ENCODE peak calls at places on chromosomes 5 and 9, in nine cellular contexts. S is mesothelial cell of epicardium; B is NCI-H1092; A is uterus; Z is stimulated activated CD4-positive, alpha-beta T cell treated with anti-CD3 and anti-CD28 coated beads, TNF-alpha, amount 100 ng/mL, for 24 hours; Q is SK-N-DZ; G is A549; X is T-cell; M is non-pigmented ciliary epithelial cell. K is an unnamed sample.

GRCh38 chr9:17116400-17116837 is 18.4 kb upstream of the CNTLN start:
- DNase-seq in S (no peak), B (peak), A (no peak), Z (no peak), Q (peak), G (peak), X (no peak), M (no peak), K (peak)

GRCh38 chr9:110995511-110996340 is 42.5 kb downstream of the LPAR1 start:
- DNase-seq in S (no peak), B (no peak), A (no peak), Z (no peak), Q (no peak), G (no peak), X (no peak), M (no peak), K (no peak)

GRCh38 chr5:761854-762685 is 22.5 kb downstream of the ZDHHC11B start:
- DNase-seq in S (no peak), B (peak), A (peak), Z (no peak), Q (peak), G (no peak), X (no peak), M (no peak), K (no peak)

GRCh38 chr5:159286420-159287035 is 23.4 kb downstream of the UBLCP1 start:
- DNase-seq in S (no peak), B (no peak), A (no peak), Z (no peak), Q (peak), G (no peak), X (no peak), M (no peak), K (no peak)

GRCh38 chr5:80141147-80141671 is 106.1 kb downstream of the THBS4 start:
- DNase-seq in S (peak), B (no peak), A (peak), Z (no peak), Q (peak), G (no peak), X (no peak), M (no peak), K (no peak)

GRCh38 chr5:100900796-100901731 is 2.0 kb downstream of the ST8SIA4 start:
- DNase-seq in S (peak), B (peak), A (peak), Z (peak), Q (peak), G (no peak), X (peak), M (no peak), K (no peak)

GRCh38 chr5:132074772-132075718 is 1.5 kb downstream of the CSF2 start:
- DNase-seq in S (no peak), B (no peak), A (no peak), Z (no peak), Q (no peak), G (no peak), X (no peak), M (no peak), K (peak)

GRCh38 chr9:136401173-136401922 is 1.4 kb upstream of the SNAPC4 start:
- DNase-seq in S (no peak), B (no peak), A (no peak), Z (no peak), Q (no peak), G (no peak), X (no peak), M (no peak), K (no peak)

GRCh38 chr5:109688647-109688998 is 1.1 kb upstream of the MAN2A1 start:
- DNase-seq in S (no peak), B (no peak), A (no peak), Z (no peak), Q (peak), G (no peak), X (peak), M (no peak), K (peak)

GRCh38 chr5:132364319-132364718 is 5.2 kb upstream of the SLC22A5 start:
- DNase-seq in S (no peak), B (no peak), A (no peak), Z (no peak), Q (no peak), G (peak), X (no peak), M (no peak), K (no peak)

GRCh38 chr5:69248019-69248418 is 13.3 kb downstream of the CDK7 start:
- DNase-seq in S (no peak), B (no peak), A (no peak), Z (no peak), Q (no peak), G (no peak), X (no peak), M (no peak), K (no peak)

GRCh38 chr9:134425815-134426214 is 99.6 kb downstream of the RXRA start:
- DNase-seq in S (no peak), B (no peak), A (no peak), Z (no peak), Q (no peak), G (no peak), X (no peak), M (no peak), K (no peak)

GRCh38 chr9:125262217-125262991 is 778 bp downstream of the GAPVD1 start:
- DNase-seq in S (no peak), B (peak), A (no peak), Z (no peak), Q (no peak), G (no peak), X (no peak), M (no peak), K (no peak)

GRCh38 chr5:176855598-176855997 is 43.5 kb downstream of the HK3 start:
- DNase-seq in S (no peak), B (no peak), A (no peak), Z (no peak), Q (no peak), G (no peak), X (no peak), M (no peak), K (no peak)

GRCh38 chr5:139639619-139640431 is 8.3 kb upstream of the CXXC5 start:
- DNase-seq in S (peak), B (no peak), A (no peak), Z (no peak), Q (no peak), G (no peak), X (no peak), M (no peak), K (no peak)

GRCh38 chr5:168654225-168654624 is 75.1 kb upstream of the PANK3 start:
- DNase-seq in S (peak), B (no peak), A (peak), Z (no peak), Q (peak), G (no peak), X (no peak), M (no peak), K (no peak)

GRCh38 chr9:4371108-4371507 is 71.2 kb upstream of the GLIS3 start:
- DNase-seq in S (no peak), B (no peak), A (no peak), Z (no peak), Q (no peak), G (no peak), X (no peak), M (peak), K (no peak)

GRCh38 chr5:55114061-55114460 is 11.6 kb downstream of the GZMA start:
- DNase-seq in S (no peak), B (no peak), A (no peak), Z (no peak), Q (no peak), G (no peak), X (no peak), M (no peak), K (no peak)

GRCh38 chr9:5321058-5321457 is 16.5 kb upstream of the RLN2 start:
- DNase-seq in S (no peak), B (no peak), A (no peak), Z (no peak), Q (no peak), G (no peak), X (no peak), M (no peak), K (no peak)

GRCh38 chr9:76744336-76744735 is 19.9 kb upstream of the PCA3 start:
- DNase-seq in S (no peak), B (no peak), A (no peak), Z (no peak), Q (no peak), G (no peak), X (no peak), M (no peak), K (no peak)

GRCh38 chr9:93576296-93577044 is at the start of gene PHF2:
- DNase-seq in S (no peak), B (no peak), A (peak), Z (no peak), Q (no peak), G (peak), X (no peak), M (no peak), K (no peak)

GRCh38 chr9:77457916-77458592 is 190.1 kb downstream of the GNA14 start:
- DNase-seq in S (peak), B (peak), A (peak), Z (peak), Q (peak), G (peak), X (peak), M (no peak), K (peak)

GRCh38 chr5:132021654-132022053 is 10.2 kb upstream of the ACSL6 start:
- DNase-seq in S (no peak), B (no peak), A (no peak), Z (no peak), Q (no peak), G (no peak), X (no peak), M (no peak), K (no peak)

GRCh38 chr5:87755378-87755777 is 342.6 kb upstream of the CCNH start:
- DNase-seq in S (no peak), B (no peak), A (no peak), Z (no peak), Q (no peak), G (no peak), X (no peak), M (no peak), K (no peak)

GRCh38 chr5:167232675-167233074 is 1058.8 kb upstream of the WWC1 start:
- DNase-seq in S (no peak), B (no peak), A (no peak), Z (no peak), Q (peak), G (no peak), X (no peak), M (no peak), K (no peak)

GRCh38 chr5:146872191-146872590 is 6.4 kb downstream of the PPP2R2B start:
- DNase-seq in S (no peak), B (no peak), A (no peak), Z (no peak), Q (no peak), G (no peak), X (no peak), M (no peak), K (no peak)

GRCh38 chr5:18968966-18969365 is 1019.0 kb downstream of the CDH18 start:
- DNase-seq in S (no peak), B (no peak), A (no peak), Z (no peak), Q (no peak), G (no peak), X (no peak), M (no peak), K (no peak)

GRCh38 chr9:35736201-35736633 is 3.8 kb downstream of the CREB3 start:
- DNase-seq in S (peak), B (peak), A (no peak), Z (no peak), Q (peak), G (peak), X (peak), M (no peak), K (peak)

GRCh38 chr5:141338538-141339306 is at the start of gene PCDHGA2:
- DNase-seq in S (no peak), B (no peak), A (no peak), Z (no peak), Q (peak), G (peak), X (no peak), M (no peak), K (no peak)

GRCh38 chr9:29214702-29215248 is 1641.5 kb upstream of the C9orf72 start:
- DNase-seq in S (peak), B (no peak), A (peak), Z (no peak), Q (peak), G (peak), X (no peak), M (no peak), K (no peak)

GRCh38 chr9:33620738-33621439 is 96.8 kb downstream of the ANKRD18B start:
- DNase-seq in S (no peak), B (no peak), A (no peak), Z (no peak), Q (no peak), G (no peak), X (no peak), M (peak), K (no peak)

GRCh38 chr9:82604947-82605656 is 457.8 kb downstream of the RASEF start:
- DNase-seq in S (no peak), B (no peak), A (no peak), Z (no peak), Q (no peak), G (no peak), X (no peak), M (no peak), K (no peak)

GRCh38 chr5:96668725-96669124 is 6.5 kb downstream of the CAST start:
- DNase-seq in S (no peak), B (no peak), A (no peak), Z (no peak), Q (no peak), G (no peak), X (no peak), M (no peak), K (no peak)

GRCh38 chr9:115883467-115884329 is 269.9 kb upstream of the PAPPA start:
- DNase-seq in S (no peak), B (no peak), A (peak), Z (no peak), Q (peak), G (peak), X (no peak), M (no peak), K (peak)

GRCh38 chr5:74529101-74529500 is 111.4 kb downstream of the ENC1 start:
- DNase-seq in S (no peak), B (no peak), A (no peak), Z (no peak), Q (no peak), G (no peak), X (no peak), M (no peak), K (no peak)

GRCh38 chr5:55897905-55898304 is 46.7 kb downstream of the IL31RA start:
- DNase-seq in S (peak), B (no peak), A (peak), Z (no peak), Q (no peak), G (no peak), X (no peak), M (peak), K (no peak)

GRCh38 chr5:159582756-159583523 is 252.7 kb upstream of the IL12B start:
- DNase-seq in S (no peak), B (no peak), A (no peak), Z (no peak), Q (no peak), G (peak), X (no peak), M (peak), K (peak)

GRCh38 chr5:89401012-89401411 is 518.0 kb upstream of the MEF2C start:
- DNase-seq in S (no peak), B (no peak), A (no peak), Z (no peak), Q (no peak), G (no peak), X (no peak), M (no peak), K (no peak)

GRCh38 chr5:159451197-159452052 is 121.1 kb upstream of the IL12B start:
- DNase-seq in S (no peak), B (no peak), A (peak), Z (no peak), Q (no peak), G (peak), X (no peak), M (peak), K (peak)